ENCODE peak calls at places on chromosome 16, in four cellular contexts. R is SK-N-SH, D is left ventricle myocardium inferior, M is GM06990. C is an unnamed sample.

GRCh38 chr16:72029567-72030271 is 21.2 kb downstream of the DHODH start:
- DNase-seq in R (no peak), D (no peak), M (no peak), C (no peak)

GRCh38 chr16:23435500-23435899 is 17.5 kb downstream of the COG7 start:
- DNase-seq in R (peak; percentile 67), D (peak; percentile 39), M (peak; percentile 42), C (peak; percentile 78)

GRCh38 chr16:80971814-80972213 is 34.9 kb downstream of the CMC2 start:
- DNase-seq in R (no peak), D (no peak), M (peak; percentile 13), C (peak; percentile 42)

GRCh38 chr16:29821663-29822115 is 1.4 kb downstream of the MVP start:
- DNase-seq in R (no peak), D (no peak), M (no peak), C (no peak)

GRCh38 chr16:75244844-75245758 is 6.3 kb downstream of the BCAR1 start:
- DNase-seq in R (peak; percentile 82), D (peak; percentile 84), M (peak; percentile 57), C (peak; percentile 43)

GRCh38 chr16:30740364-30741251 is 7.6 kb upstream of the PHKG2 start:
- DNase-seq in R (no peak), D (peak; percentile 86), M (no peak), C (no peak)

GRCh38 chr16:58515871-58516767 is 802 bp downstream of the SETD6 start:
- DNase-seq in R (no peak), D (no peak), M (peak; percentile 70), C (peak; percentile 67)

GRCh38 chr16:89363621-89364393 is 126.6 kb downstream of the ANKRD11 start:
- DNase-seq in R (peak; percentile 21), D (no peak), M (no peak), C (peak; percentile 73)

GRCh38 chr16:68275611-68276191 is 11.4 kb downstream of the SLC7A6 start:
- DNase-seq in R (no peak), D (no peak), M (peak; percentile 55), C (peak; percentile 85)

GRCh38 chr16:49455991-49456745 is 82.6 kb downstream of the C16orf78 start:
- DNase-seq in R (no peak), D (no peak), M (no peak), C (no peak)

GRCh38 chr16:66888647-66889615 is 8.6 kb downstream of the PDP2 start:
- DNase-seq in R (no peak), D (no peak), M (no peak), C (no peak)

GRCh38 chr16:66885491-66885890 is 5.2 kb downstream of the PDP2 start:
- DNase-seq in R (no peak), D (no peak), M (no peak), C (no peak)

GRCh38 chr16:66889622-66890021 is 9.3 kb downstream of the PDP2 start:
- DNase-seq in R (no peak), D (no peak), M (no peak), C (no peak)

GRCh38 chr16:66886346-66886745 is 6.0 kb downstream of the PDP2 start:
- DNase-seq in R (no peak), D (no peak), M (no peak), C (no peak)

GRCh38 chr16:66886914-66887313 is 6.6 kb downstream of the PDP2 start:
- DNase-seq in R (no peak), D (no peak), M (no peak), C (no peak)
- H3K4me3 ChIP-seq in R (no peak overlapping the region), D (no peak overlapping the region), M (no peak overlapping the region), C (no peak overlapping the region)

GRCh38 chr16:424623-425081 is 797 bp upstream of the RAB11FIP3 start:
- DNase-seq in R (no peak), D (peak; percentile 55), M (no peak), C (no peak)

GRCh38 chr16:425082-425718 is at the start of gene RAB11FIP3:
- DNase-seq in R (peak; percentile 97), D (peak; percentile 89), M (peak; percentile 93), C (peak; percentile 93)

GRCh38 chr16:425740-426114 is 278 bp downstream of the RAB11FIP3 start:
- DNase-seq in R (no peak), D (no peak), M (no peak), C (no peak)

GRCh38 chr16:426115-426905 is 861 bp downstream of the RAB11FIP3 start:
- DNase-seq in R (peak; percentile 70), D (no peak), M (peak; percentile 38), C (peak; percentile 31)

GRCh38 chr16:424033-424622 is 1.3 kb upstream of the RAB11FIP3 start:
- DNase-seq in R (no peak), D (peak; percentile 46), M (no peak), C (no peak)
- H3K4me3 ChIP-seq in R (peak overlapping the region; percentile 70), D (peak overlapping the region; percentile 76), M (no peak overlapping the region), C (no peak overlapping the region)

GRCh38 chr16:9348912-9349311 is 257.5 kb downstream of the HAPSTR1 start:
- DNase-seq in R (no peak), D (no peak), M (no peak), C (no peak)

GRCh38 chr16:9345046-9345445 is 253.6 kb downstream of the HAPSTR1 start:
- DNase-seq in R (no peak), D (no peak), M (no peak), C (no peak)

GRCh38 chr16:9340402-9341095 is 249.1 kb downstream of the HAPSTR1 start:
- DNase-seq in R (no peak), D (no peak), M (no peak), C (no peak)

GRCh38 chr16:9344508-9344907 is 253.1 kb downstream of the HAPSTR1 start:
- DNase-seq in R (no peak), D (no peak), M (no peak), C (no peak)

DNA sequence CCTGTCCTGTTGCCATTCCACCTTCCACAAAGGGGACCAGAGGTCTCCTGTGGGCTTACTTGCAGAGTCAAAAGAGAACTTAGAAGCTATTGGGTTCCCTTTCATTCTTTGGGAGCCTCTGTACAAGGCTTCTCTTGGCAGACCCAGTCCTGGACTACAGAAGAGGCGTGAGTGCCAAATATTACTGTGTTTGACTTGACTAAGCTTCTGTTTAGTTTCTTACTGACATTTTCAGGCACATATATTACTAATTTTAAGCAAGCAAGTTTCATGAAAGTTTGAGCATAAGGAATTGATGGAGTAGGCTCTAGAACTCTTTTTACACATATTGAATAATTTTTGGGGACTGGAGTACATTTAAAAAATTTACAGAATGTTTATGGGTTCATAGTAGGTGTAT is 254.4 kb downstream of the HAPSTR1 start:
- DNase-seq in R (no peak), D (no peak), M (no peak), C (no peak)
- H3K4me3 ChIP-seq in R (no peak overlapping the region), D (no peak overlapping the region), M (no peak overlapping the region), C (no peak overlapping the region)

GRCh38 chr16:77273-77806 is 685 bp upstream of the MPG start:
- DNase-seq in R (peak; percentile 86), D (peak; percentile 67), M (peak; percentile 73), C (peak; percentile 76)

GRCh38 chr16:78444-79145 is 570 bp downstream of the MPG start:
- DNase-seq in R (no peak), D (peak; percentile 43), M (peak; percentile 48), C (peak; percentile 43)

GRCh38 chr16:77807-78443 is at the start of gene MPG:
- DNase-seq in R (peak; percentile 100), D (peak; percentile 91), M (peak; percentile 87), C (peak; percentile 90)

GRCh38 chr16:76535-77272 is 1.3 kb upstream of the MPG start:
- DNase-seq in R (no peak), D (peak; percentile 88), M (no peak), C (no peak)

DNA sequence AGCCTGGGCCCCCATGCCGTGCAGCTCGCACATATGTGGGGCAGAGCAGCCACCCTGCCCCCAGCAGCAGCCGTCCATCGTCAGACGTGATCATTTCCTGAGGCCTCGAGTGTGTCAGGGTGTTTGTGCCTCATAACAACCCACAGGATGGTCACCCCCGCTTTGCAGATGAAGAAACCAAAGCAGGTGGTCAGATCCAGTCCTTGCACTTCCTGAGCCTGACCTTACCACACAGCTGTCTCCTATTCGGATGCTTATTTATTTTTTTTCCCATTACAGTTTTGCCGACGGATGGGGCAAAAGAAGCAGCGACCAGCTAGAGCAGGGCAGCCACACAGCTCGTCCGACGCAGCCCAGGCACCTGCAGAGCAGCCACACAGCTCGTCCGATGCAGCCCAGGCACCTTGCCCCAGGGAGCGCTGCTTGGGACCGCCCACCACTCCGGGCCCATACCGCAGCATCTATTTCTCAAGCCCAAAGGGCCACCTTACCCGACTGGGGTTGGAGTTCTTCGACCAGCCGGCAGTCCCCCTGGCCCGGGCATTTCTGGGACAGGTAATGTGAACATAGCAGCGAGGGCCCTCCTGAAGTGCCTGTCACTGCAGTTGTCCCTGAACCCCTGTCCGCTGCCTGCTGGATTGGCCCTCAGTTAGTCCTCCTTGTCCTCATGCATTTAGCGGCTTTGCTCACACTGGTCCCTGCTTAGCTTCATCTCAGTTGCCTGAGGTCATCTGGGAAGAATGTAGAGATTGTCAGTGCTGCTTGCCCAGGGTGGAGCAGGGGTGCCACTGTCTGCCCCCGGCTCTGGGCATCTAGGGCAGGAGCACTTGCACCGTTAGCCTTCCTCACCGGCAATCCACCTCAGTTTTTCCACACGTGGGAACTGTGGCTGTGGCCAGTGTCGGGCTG is 1.4 kb downstream of the MPG start:
- DNase-seq in R (no peak), D (no peak), M (no peak), C (peak; percentile 30)
- H3K4me3 ChIP-seq in R (peak overlapping the region; percentile 76), D (peak overlapping the region; percentile 88), M (peak overlapping the region; percentile 92), C (peak overlapping the region; percentile 81)

DNA sequence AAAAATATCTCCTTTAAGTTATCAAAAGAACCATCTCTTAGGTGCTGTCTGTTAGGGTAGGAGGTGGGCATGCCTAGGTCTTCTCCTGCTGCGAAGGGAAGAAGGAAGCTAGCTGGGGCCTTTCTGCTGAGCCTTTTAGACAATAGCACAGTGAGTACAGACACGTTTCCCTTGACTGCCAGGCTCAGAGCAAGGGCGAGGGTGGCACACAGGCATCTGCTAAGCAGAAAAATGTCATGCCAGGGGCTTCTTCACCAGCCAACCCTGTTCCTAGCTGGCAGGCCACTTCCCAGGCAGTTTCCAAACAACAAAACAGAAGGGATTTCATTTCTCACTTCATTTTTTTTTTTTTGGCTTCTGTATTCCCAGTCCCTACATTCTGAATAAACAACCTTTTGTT is 168.1 kb upstream of the MAF start:
- DNase-seq in R (no peak), D (no peak), M (no peak), C (no peak)
- H3K4me3 ChIP-seq in R (no peak overlapping the region), D (peak overlapping the region; percentile 55), M (no peak overlapping the region), C (no peak overlapping the region)

DNA sequence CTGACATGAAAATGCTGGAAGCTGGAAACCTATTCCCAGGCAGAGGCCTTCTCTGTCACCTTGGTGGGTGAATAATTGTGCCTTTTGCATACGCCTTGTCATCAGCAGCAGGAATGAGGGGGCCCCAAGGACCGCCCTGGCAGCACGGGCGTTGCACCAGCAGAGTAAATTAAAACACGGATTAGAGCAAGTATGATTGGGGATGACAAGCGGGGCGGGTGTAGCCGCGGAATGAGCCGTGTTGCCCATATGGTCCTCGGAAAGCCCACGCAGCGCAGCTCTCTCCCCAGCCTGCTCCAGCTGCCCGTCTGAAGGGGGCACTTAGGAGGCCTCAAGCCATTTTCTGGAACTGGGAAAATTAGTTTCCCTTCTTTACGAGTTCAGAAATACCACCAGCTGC is 299.4 kb upstream of the IRX3 start:
- DNase-seq in R (no peak), D (no peak), M (no peak), C (no peak)
- H3K4me3 ChIP-seq in R (no peak overlapping the region), D (no peak overlapping the region), M (no peak overlapping the region), C (no peak overlapping the region)

DNA sequence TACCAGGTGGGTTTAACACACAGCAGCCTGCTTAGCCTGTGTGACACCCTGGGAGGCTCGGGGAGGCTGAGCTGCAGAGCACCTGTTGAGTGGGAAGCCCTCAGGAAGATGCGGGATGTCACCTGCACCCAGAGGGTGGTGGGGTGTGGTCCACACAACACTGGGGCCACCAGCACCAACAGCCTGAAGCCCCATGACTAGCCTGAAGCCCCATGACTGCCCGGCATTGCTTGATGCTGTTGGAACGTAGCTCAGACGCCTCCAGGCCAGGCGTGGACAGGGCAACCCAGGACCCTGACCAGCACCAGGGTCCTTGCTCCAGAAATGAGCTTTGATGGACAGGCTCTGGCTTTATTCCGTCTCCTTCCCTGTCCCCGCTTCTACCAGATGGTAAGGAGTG is 76.3 kb upstream of the ZNF469 start:
- DNase-seq in R (no peak), D (peak; percentile 9), M (no peak), C (no peak)
- H3K4me3 ChIP-seq in R (no peak overlapping the region), D (no peak overlapping the region), M (no peak overlapping the region), C (no peak overlapping the region)